ENCODE peak calls at places on chromosomes 6 and 20, in five cellular contexts. R is NCI-H1092, S is COR-L47, G is GM06990, M is GM04504. I is an unnamed sample.

GRCh38 chr6:143271024-143271423 is 179.5 kb downstream of the ADAT2 start:
- DNase-seq in G (no peak), S (no peak), M (peak; percentile 93), R (no peak), I (peak; percentile 10)

GRCh38 chr20:24993337-24994185 is 1.0 kb upstream of the APMAP start:
- DNase-seq in R (peak; percentile 24), G (no peak), S (peak; percentile 46), M (no peak), I (no peak)

GRCh38 chr20:32527447-32528055 is 57.6 kb downstream of the NOL4L start:
- DNase-seq in M (no peak), R (peak; percentile 69), G (no peak), S (peak; percentile 32), I (no peak)

GRCh38 chr6:138944412-138944811 is 43.6 kb downstream of the REPS1 start:
- DNase-seq in R (no peak), M (peak; percentile 7), G (no peak), S (no peak), I (peak; percentile 16)

GRCh38 chr6:73461537-73462350 is at the start of gene MTO1:
- DNase-seq in R (peak; percentile 77), S (peak; percentile 88), G (peak; percentile 85), M (peak; percentile 77), I (peak; percentile 66)

GRCh38 chr6:130778946-130779657 is 48.1 kb upstream of the SMLR1 start:
- DNase-seq in M (peak; percentile 61), S (no peak), G (no peak), R (no peak), I (peak; percentile 34)

GRCh38 chr6:116217069-116217468 is 36.8 kb downstream of the TSPYL4 start:
- DNase-seq in G (no peak), S (no peak), M (no peak), R (no peak), I (no peak)

GRCh38 chr20:1327827-1328679 is 886 bp downstream of the SDCBP2 start:
- DNase-seq in S (no peak), R (no peak), M (no peak), G (no peak), I (no peak)

GRCh38 chr6:13357551-13358075 is 29.3 kb upstream of the TBC1D7 start:
- DNase-seq in S (no peak), G (no peak), R (no peak), M (no peak), I (no peak)

GRCh38 chr6:54238407-54238806 is 69.8 kb upstream of the TINAG start:
- DNase-seq in S (no peak), M (peak; percentile 86), G (no peak), R (no peak), I (no peak)

GRCh38 chr6:118588626-118589025 is 40.5 kb downstream of the PLN start:
- DNase-seq in G (no peak), S (no peak), R (no peak), M (no peak), I (no peak)

GRCh38 chr6:11410539-11411307 is 126.8 kb upstream of the TMEM170B start:
- DNase-seq in G (peak; percentile 58), R (no peak), S (no peak), M (no peak), I (no peak)

GRCh38 chr20:38250607-38251006 is 9.9 kb downstream of the KIAA1755 start:
- DNase-seq in M (no peak), R (no peak), G (no peak), S (no peak), I (no peak)

GRCh38 chr6:5078121-5078695 is 6.9 kb upstream of the PPP1R3G start:
- DNase-seq in S (no peak), G (no peak), R (no peak), M (no peak), I (no peak)

I was measured in retinal pigment epithelial cell.